ENCODE peak calls at places on chromosomes 6 and 20, in four cellular contexts. Y is left ventricle myocardium inferior, O is tibial artery, P is HFF-Myc. F is an unnamed sample.

GRCh38 chr20:33522256-33522820 is 32.4 kb downstream of the CBFA2T2 start:
- DNase-seq in Y (no peak), O (no peak), P (no peak), F (no peak)

GRCh38 chr20:14687317-14687716 is 349.9 kb upstream of the FLRT3 start:
- DNase-seq in Y (no peak), O (no peak), P (no peak), F (no peak)

GRCh38 chr20:62618622-62619529 is 23.4 kb upstream of the SLCO4A1 start:
- DNase-seq in Y (no peak), O (no peak), P (no peak), F (no peak)

GRCh38 chr6:88662163-88662580 is 301.2 kb downstream of the RNGTT start:
- DNase-seq in Y (no peak), O (no peak), P (no peak), F (no peak)

GRCh38 chr6:51495806-51496380 is 591.5 kb downstream of the PKHD1 start:
- DNase-seq in Y (no peak), O (no peak), P (no peak), F (no peak)

GRCh38 chr20:33918662-33919061 is 75.0 kb upstream of the RALY start:
- DNase-seq in Y (no peak), O (no peak), P (no peak), F (no peak)

GRCh38 chr6:64679411-64679810 is 1027.6 kb downstream of the EYS start:
- DNase-seq in Y (no peak), O (no peak), P (no peak), F (no peak)

GRCh38 chr6:16409531-16410441 is 171.4 kb downstream of the GMPR start:
- DNase-seq in Y (peak), O (peak), P (peak), F (peak)

GRCh38 chr6:148998704-148999103 is 251.9 kb downstream of the UST start:
- DNase-seq in Y (no peak), O (no peak), P (peak), F (no peak)

GRCh38 chr6:20916081-20916480 is 381.8 kb downstream of the CDKAL1 start:
- DNase-seq in Y (no peak), O (no peak), P (no peak), F (no peak)

GRCh38 chr6:119140471-119141165 is 62.2 kb upstream of the FAM184A start:
- DNase-seq in Y (no peak), O (no peak), P (no peak), F (no peak)

GRCh38 chr6:107716688-107717089 is 107.4 kb downstream of the SCML4 start:
- DNase-seq in Y (no peak), O (no peak), P (no peak), F (no peak)

GRCh38 chr20:2708665-2709064 is 16.1 kb downstream of the EBF4 start:
- DNase-seq in Y (no peak), O (no peak), P (no peak), F (no peak)

GRCh38 chr6:89745728-89746127 is 73.9 kb downstream of the MDN1 start:
- DNase-seq in Y (no peak), O (no peak), P (peak), F (no peak)

GRCh38 chr6:104409913-104410312 is 449.8 kb downstream of the HACE1 start:
- DNase-seq in Y (no peak), O (no peak), P (no peak), F (no peak)

GRCh38 chr6:20740088-20740487 is 205.8 kb downstream of the CDKAL1 start:
- DNase-seq in Y (no peak), O (no peak), P (no peak), F (no peak)

GRCh38 chr6:15547379-15547778 is 115.4 kb downstream of the DTNBP1 start:
- DNase-seq in Y (no peak), O (no peak), P (no peak), F (no peak)

GRCh38 chr20:41249371-41249770 is 68.2 kb downstream of the ZHX3 start:
- DNase-seq in Y (peak), O (peak), P (peak), F (peak)

GRCh38 chr6:157201083-157201482 is 122.2 kb downstream of the TMEM242 start:
- DNase-seq in Y (no peak), O (no peak), P (no peak), F (no peak)

GRCh38 chr20:48006036-48006833 is 221.0 kb upstream of the SULF2 start:
- DNase-seq in Y (no peak), O (no peak), P (no peak), F (no peak)

GRCh38 chr6:148677594-148678476 is 69.0 kb upstream of the UST start:
- DNase-seq in Y (no peak), O (no peak), P (no peak), F (no peak)

GRCh38 chr6:160393966-160394653 is 45.9 kb downstream of the SLC22A3 start:
- DNase-seq in Y (no peak), O (no peak), P (no peak), F (no peak)

GRCh38 chr6:154377726-154378125 is 21.1 kb upstream of the IPCEF1 start:
- DNase-seq in Y (no peak), O (no peak), P (no peak), F (no peak)

GRCh38 chr20:17935761-17936160 is 32.8 kb downstream of the SNX5 start:
- DNase-seq in Y (no peak), O (no peak), P (no peak), F (no peak)

GRCh38 chr20:50133041-50133440 is 20.1 kb upstream of the UBE2V1 start:
- DNase-seq in Y (no peak), O (no peak), P (no peak), F (peak)

GRCh38 chr6:39440039-39440426 is 117.5 kb upstream of the KCNK16 start:
- DNase-seq in Y (no peak), O (no peak), P (no peak), F (no peak)

GRCh38 chr20:25009218-25010145 is 16.9 kb upstream of the APMAP start:
- DNase-seq in Y (no peak), O (peak), P (no peak), F (no peak)

GRCh38 chr6:169008641-169009040 is 245.0 kb downstream of the THBS2 start:
- DNase-seq in Y (no peak), O (no peak), P (no peak), F (no peak)

GRCh38 chr6:104597541-104598050 is 262.1 kb downstream of the HACE1 start:
- DNase-seq in Y (no peak), O (no peak), P (peak), F (no peak)

GRCh38 chr20:4999788-5000187 is 1.5 kb downstream of the SLC23A2 start:
- DNase-seq in Y (no peak), O (no peak), P (no peak), F (no peak)

GRCh38 chr6:31525553-31525931 is 3.2 kb upstream of the MCCD1 start:
- DNase-seq in Y (no peak), O (no peak), P (no peak), F (no peak)

GRCh38 chr6:16345449-16346330 is 107.3 kb downstream of the GMPR start:
- DNase-seq in Y (no peak), O (no peak), P (peak), F (peak)

GRCh38 chr6:144307880-144308279 is 22.7 kb downstream of the UTRN start:
- DNase-seq in Y (no peak), O (no peak), P (no peak), F (no peak)

GRCh38 chr6:37516920-37517405 is 17.3 kb upstream of the CCDC167 start:
- DNase-seq in Y (no peak), O (no peak), P (no peak), F (no peak)

GRCh38 chr20:51628533-51629398 is 86.2 kb upstream of the NFATC2 start:
- DNase-seq in Y (no peak), O (no peak), P (no peak), F (no peak)

GRCh38 chr20:62628691-62629090 is 13.6 kb upstream of the SLCO4A1 start:
- DNase-seq in Y (no peak), O (no peak), P (no peak), F (no peak)

GRCh38 chr6:162343902-162344226 is 383.7 kb downstream of the PRKN start:
- DNase-seq in Y (no peak), O (no peak), P (no peak), F (no peak)

GRCh38 chr6:11747021-11747420 is 31.6 kb downstream of the ADTRP start:
- DNase-seq in Y (no peak), O (no peak), P (no peak), F (no peak)

GRCh38 chr6:45959534-45960195 is 56.0 kb downstream of the CLIC5 start:
- DNase-seq in Y (no peak), O (no peak), P (no peak), F (no peak)

DNA sequence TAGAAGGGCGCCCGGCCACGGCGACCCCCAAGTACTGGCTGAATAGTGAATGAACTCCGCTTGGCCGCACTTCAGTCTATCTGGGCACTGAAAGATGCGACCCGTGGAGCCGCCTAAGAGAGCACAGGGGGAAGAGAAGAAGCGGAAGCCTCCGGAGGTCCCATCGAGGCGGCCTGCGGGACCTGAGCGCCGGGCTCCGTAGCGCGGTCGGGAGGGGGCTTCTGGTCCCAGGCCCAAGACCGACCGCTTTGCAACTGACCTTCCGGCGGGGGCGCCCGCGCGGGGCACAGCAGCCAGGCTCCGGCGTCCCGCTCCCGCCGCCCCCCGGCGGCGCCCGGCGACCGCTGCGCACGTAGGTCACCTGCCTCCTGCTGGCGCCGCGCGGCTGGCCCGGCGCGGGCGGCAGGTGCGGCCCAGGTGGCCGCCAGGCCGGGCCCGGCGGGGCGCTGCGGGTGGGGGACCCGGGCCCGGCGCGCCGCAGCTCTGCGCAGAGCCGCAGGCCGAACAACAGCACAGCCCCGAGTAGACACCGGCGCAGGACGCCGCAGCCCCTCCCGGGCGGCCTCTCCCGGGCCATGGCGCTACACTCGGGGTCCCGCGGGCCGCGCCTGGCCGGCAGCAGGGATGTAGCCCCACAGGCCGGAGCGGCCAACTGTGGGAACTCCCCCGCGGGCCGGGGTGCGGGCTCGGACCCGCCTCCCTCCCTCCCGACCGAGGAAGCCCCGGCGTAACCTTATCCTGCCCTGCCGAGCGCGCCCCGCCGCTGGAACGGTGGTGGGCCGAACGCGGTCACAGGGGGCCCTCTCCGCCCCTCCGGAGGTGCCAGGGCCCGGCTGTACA is at the start of gene METTL24:
- DNase-seq in Y (no peak), O (peak), P (no peak), F (peak)
- H3K4me3 ChIP-seq in Y (peak), O (peak), P (peak), F (peak)

GRCh38 chr6:129646140-129646569 is 63.8 kb downstream of the ARHGAP18 start:
- DNase-seq in Y (no peak), O (no peak), P (no peak), F (no peak)

GRCh38 chr6:129646617-129647016 is 63.4 kb downstream of the ARHGAP18 start:
- DNase-seq in Y (no peak), O (no peak), P (no peak), F (no peak)

GRCh38 chr6:129644567-129645015 is 65.4 kb downstream of the ARHGAP18 start:
- DNase-seq in Y (no peak), O (no peak), P (no peak), F (no peak)

GRCh38 chr6:129647044-129647443 is 62.9 kb downstream of the ARHGAP18 start:
- DNase-seq in Y (no peak), O (no peak), P (no peak), F (no peak)

GRCh38 chr6:129645371-129646139 is 64.4 kb downstream of the ARHGAP18 start:
- DNase-seq in Y (no peak), O (no peak), P (no peak), F (no peak)
- H3K4me3 ChIP-seq in Y (no peak), O (no peak), P (no peak), F (no peak)

GRCh38 chr6:33410711-33411631 is at the start of gene PHF1:
- DNase-seq in Y (peak), O (no peak), P (no peak), F (peak)

GRCh38 chr6:33411632-33412005 is 805 bp downstream of the PHF1 start:
- DNase-seq in Y (no peak), O (no peak), P (no peak), F (no peak)

GRCh38 chr6:33413200-33413599 is 2.4 kb downstream of the PHF1 start:
- DNase-seq in Y (no peak), O (no peak), P (no peak), F (no peak)

GRCh38 chr6:33413601-33414120 is 2.8 kb downstream of the PHF1 start:
- DNase-seq in Y (no peak), O (no peak), P (no peak), F (no peak)

DNA sequence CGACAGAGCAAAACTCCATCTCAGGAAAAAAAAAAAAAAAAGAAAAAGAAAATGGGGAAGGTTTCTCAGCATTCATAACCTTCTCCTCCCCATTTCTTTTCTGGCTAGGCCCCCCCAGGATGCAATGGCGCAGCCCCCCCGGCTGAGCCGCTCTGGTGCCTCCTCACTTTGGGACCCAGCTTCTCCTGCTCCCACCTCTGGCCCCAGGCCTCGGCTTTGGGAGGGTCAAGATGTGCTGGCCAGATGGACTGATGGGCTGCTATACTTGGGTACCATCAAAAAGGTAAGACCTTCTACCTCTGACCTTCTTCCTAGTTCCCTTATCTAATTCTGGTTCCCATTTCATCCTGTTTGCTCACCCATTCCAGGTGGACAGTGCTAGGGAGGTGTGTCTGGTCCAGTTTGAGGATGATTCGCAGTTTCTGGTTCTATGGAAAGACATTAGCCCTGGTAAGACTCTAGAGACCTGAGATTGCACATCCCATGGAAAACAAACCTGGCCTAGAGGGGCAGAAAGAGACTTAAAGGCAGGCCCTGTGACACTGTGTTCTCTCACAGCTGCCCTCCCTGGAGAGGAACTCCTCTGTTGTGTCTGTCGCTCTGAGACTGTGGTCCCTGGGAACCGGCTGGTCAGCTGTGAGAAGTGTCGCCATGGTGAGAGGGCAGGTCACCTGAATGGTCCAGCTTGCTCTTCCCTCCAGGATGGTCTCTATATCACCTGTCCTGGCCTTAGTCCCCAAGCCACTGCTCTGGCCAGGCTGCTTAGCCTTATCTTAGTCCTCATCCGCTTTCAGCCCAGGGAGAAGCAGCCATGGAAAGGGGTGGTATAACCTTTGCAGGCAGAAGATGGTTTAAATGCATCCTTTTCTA is 1.6 kb downstream of the PHF1 start:
- DNase-seq in Y (no peak), O (no peak), P (no peak), F (no peak)
- H3K4me3 ChIP-seq in Y (peak), O (peak), P (no peak), F (peak)

GRCh38 chr20:36305602-36306556 is at the start of gene DLGAP4:
- DNase-seq in Y (no peak), O (no peak), P (no peak), F (no peak)
- H3K4me3 ChIP-seq in Y (peak), O (no peak), P (no peak), F (peak)

DNA sequence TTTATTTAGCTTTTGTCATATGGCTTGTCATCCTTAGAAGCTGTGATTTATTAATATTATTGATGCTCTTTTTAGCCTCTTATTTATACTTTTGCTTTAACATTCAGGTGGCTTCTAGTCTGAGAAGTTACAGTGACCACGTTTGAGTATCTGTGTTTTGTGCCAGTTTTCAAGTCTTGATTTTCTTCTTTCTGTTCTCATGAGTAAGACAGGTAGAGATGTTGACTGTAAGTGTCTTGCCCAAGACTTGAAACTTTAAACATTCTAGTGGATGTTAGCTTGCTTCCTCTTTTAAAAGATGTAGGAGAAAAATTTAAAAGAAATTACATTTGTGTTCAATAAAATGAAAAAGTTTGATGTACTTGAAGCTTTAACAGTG is 122.6 kb downstream of the LRRC1 start:
- DNase-seq in Y (no peak), O (no peak), P (no peak), F (no peak)
- H3K4me3 ChIP-seq in Y (no peak), O (no peak), P (no peak), F (no peak)